ENCODE peak calls at places on chromosome 2, in four cellular contexts. One of them, this sample, is unnamed.

GRCh38 chr2:97871096-97871780 is 124.5 kb downstream of the TMEM131 start:
- DNase-seq in H1: no peak
- DNase-seq in HepG2: peak; percentile 25
- DNase-seq in GM12878: no peak
- DNase-seq in this sample: no peak

GRCh38 chr2:160041091-160041490 is 21.3 kb downstream of the PLA2R1 start:
- DNase-seq in H1: no peak
- DNase-seq in HepG2: no peak
- DNase-seq in GM12878: no peak
- DNase-seq in this sample: no peak

GRCh38 chr2:221629478-221629877 is 57.4 kb upstream of the EPHA4 start:
- DNase-seq in H1: no peak
- DNase-seq in HepG2: no peak
- DNase-seq in GM12878: no peak
- DNase-seq in this sample: no peak

GRCh38 chr2:46970334-46971288 is 55.0 kb upstream of the MCFD2 start:
- DNase-seq in H1: no peak
- DNase-seq in HepG2: peak; percentile 92
- DNase-seq in GM12878: no peak
- DNase-seq in this sample: no peak

GRCh38 chr2:101223814-101224231 is 28.9 kb upstream of the CNOT11 start:
- DNase-seq in H1: no peak
- DNase-seq in HepG2: no peak
- DNase-seq in GM12878: peak; percentile 97
- DNase-seq in this sample: no peak

GRCh38 chr2:191041418-191042161 is 27.6 kb upstream of the STAT1 start:
- DNase-seq in H1: no peak
- DNase-seq in HepG2: peak; percentile 86
- DNase-seq in GM12878: no peak
- DNase-seq in this sample: no peak

GRCh38 chr2:55906993-55907392 is 16.6 kb downstream of the EFEMP1 start:
- DNase-seq in H1: no peak
- DNase-seq in HepG2: no peak
- DNase-seq in GM12878: no peak
- DNase-seq in this sample: no peak

GRCh38 chr2:156540706-156541105 is 104.5 kb downstream of the GPD2 start:
- DNase-seq in H1: no peak
- DNase-seq in HepG2: no peak
- DNase-seq in GM12878: no peak
- DNase-seq in this sample: no peak

GRCh38 chr2:124534015-124534414 is 508.9 kb downstream of the CNTNAP5 start:
- DNase-seq in H1: no peak
- DNase-seq in HepG2: no peak
- DNase-seq in GM12878: no peak
- DNase-seq in this sample: no peak

GRCh38 chr2:97360202-97360601 is 229.5 kb downstream of the ANKRD36B start:
- DNase-seq in H1: no peak
- DNase-seq in HepG2: no peak
- DNase-seq in GM12878: no peak
- DNase-seq in this sample: no peak

GRCh38 chr2:235951980-235952379 is 216.2 kb downstream of the GBX2 start:
- DNase-seq in H1: no peak
- DNase-seq in HepG2: no peak
- DNase-seq in GM12878: no peak
- DNase-seq in this sample: no peak

GRCh38 chr2:61340242-61340641 is 130.6 kb downstream of the USP34 start:
- DNase-seq in H1: no peak
- DNase-seq in HepG2: no peak
- DNase-seq in GM12878: no peak
- DNase-seq in this sample: no peak

GRCh38 chr2:132416080-132416911 is at the start of gene GPR39:
- DNase-seq in H1: peak; percentile 72
- DNase-seq in HepG2: peak; percentile 92
- DNase-seq in GM12878: no peak
- DNase-seq in this sample: peak; percentile 57

GRCh38 chr2:3626118-3626816 is 31.4 kb downstream of the COLEC11 start:
- DNase-seq in H1: no peak
- DNase-seq in HepG2: peak; percentile 51
- DNase-seq in GM12878: no peak
- DNase-seq in this sample: no peak

GRCh38 chr2:230602562-230603230 is 109.9 kb upstream of the CAB39 start:
- DNase-seq in H1: no peak
- DNase-seq in HepG2: no peak
- DNase-seq in GM12878: no peak
- DNase-seq in this sample: no peak

GRCh38 chr2:58271826-58272225 is 30.7 kb upstream of the FANCL start:
- DNase-seq in H1: no peak
- DNase-seq in HepG2: peak; percentile 7
- DNase-seq in GM12878: no peak
- DNase-seq in this sample: no peak

GRCh38 chr2:100239513-100240210 is 82.6 kb downstream of the LONRF2 start:
- DNase-seq in H1: no peak
- DNase-seq in HepG2: no peak
- DNase-seq in GM12878: no peak
- DNase-seq in this sample: no peak

GRCh38 chr2:42135381-42136312 is 33.5 kb upstream of the EML4 start:
- DNase-seq in H1: no peak
- DNase-seq in HepG2: peak; percentile 96
- DNase-seq in GM12878: no peak
- DNase-seq in this sample: no peak

GRCh38 chr2:239263937-239264837 is 136.6 kb downstream of the HDAC4 start:
- DNase-seq in H1: no peak
- DNase-seq in HepG2: no peak
- DNase-seq in GM12878: no peak
- DNase-seq in this sample: no peak

GRCh38 chr2:109196081-109196875 is 67.3 kb downstream of the SH3RF3 start:
- DNase-seq in H1: no peak
- DNase-seq in HepG2: no peak
- DNase-seq in GM12878: no peak
- DNase-seq in this sample: no peak

GRCh38 chr2:240390091-240391073 is 45.1 kb upstream of the GPC1 start:
- DNase-seq in H1: no peak
- DNase-seq in HepG2: no peak
- DNase-seq in GM12878: no peak
- DNase-seq in this sample: no peak

GRCh38 chr2:36549063-36549662 is 48.8 kb downstream of the FEZ2 start:
- DNase-seq in H1: no peak
- DNase-seq in HepG2: no peak
- DNase-seq in GM12878: no peak
- DNase-seq in this sample: no peak

GRCh38 chr2:238320246-238320647 is at the start of gene TRAF3IP1:
- DNase-seq in H1: peak; percentile 62
- DNase-seq in HepG2: peak; percentile 86
- DNase-seq in GM12878: peak; percentile 20
- DNase-seq in this sample: peak; percentile 95

GRCh38 chr2:26636935-26637334 is 4.2 kb downstream of the CIB4 start:
- DNase-seq in H1: no peak
- DNase-seq in HepG2: no peak
- DNase-seq in GM12878: no peak
- DNase-seq in this sample: no peak

GRCh38 chr2:166180951-166181812 is 53.4 kb upstream of the SCN1A start:
- DNase-seq in H1: no peak
- DNase-seq in HepG2: peak; percentile 79
- DNase-seq in GM12878: no peak
- DNase-seq in this sample: peak; percentile 50

GRCh38 chr2:206723288-206723687 is 5.1 kb upstream of the DYTN start:
- DNase-seq in H1: no peak
- DNase-seq in HepG2: no peak
- DNase-seq in GM12878: no peak
- DNase-seq in this sample: no peak

GRCh38 chr2:60633615-60634014 is 80.2 kb upstream of the BCL11A start:
- DNase-seq in H1: no peak
- DNase-seq in HepG2: no peak
- DNase-seq in GM12878: no peak
- DNase-seq in this sample: no peak

GRCh38 chr2:3838348-3838747 is 135.0 kb downstream of the DCDC2C start:
- DNase-seq in H1: no peak
- DNase-seq in HepG2: no peak
- DNase-seq in GM12878: no peak
- DNase-seq in this sample: no peak

GRCh38 chr2:112692496-112692911 is 28.3 kb upstream of the NT5DC4 start:
- DNase-seq in H1: peak; percentile 13
- DNase-seq in HepG2: peak; percentile 96
- DNase-seq in GM12878: peak; percentile 87
- DNase-seq in this sample: no peak

GRCh38 chr2:241211276-241211675 is 22.8 kb downstream of the ANO7 start:
- DNase-seq in H1: no peak
- DNase-seq in HepG2: no peak
- DNase-seq in GM12878: no peak
- DNase-seq in this sample: no peak

GRCh38 chr2:44668336-44668735 is 273.2 kb upstream of the SIX3 start:
- DNase-seq in H1: no peak
- DNase-seq in HepG2: peak; percentile 18
- DNase-seq in GM12878: no peak
- DNase-seq in this sample: peak; percentile 21

GRCh38 chr2:121043827-121044222 is 241.2 kb downstream of the TFCP2L1 start:
- DNase-seq in H1: no peak
- DNase-seq in HepG2: no peak
- DNase-seq in GM12878: no peak
- DNase-seq in this sample: no peak

GRCh38 chr2:187481543-187481942 is 33.5 kb upstream of the CALCRL start:
- DNase-seq in H1: no peak
- DNase-seq in HepG2: no peak
- DNase-seq in GM12878: no peak
- DNase-seq in this sample: no peak

GRCh38 chr2:46487667-46488333 is 8.4 kb downstream of the TMEM247 start:
- DNase-seq in H1: no peak
- DNase-seq in HepG2: no peak
- DNase-seq in GM12878: no peak
- DNase-seq in this sample: no peak

GRCh38 chr2:215379039-215379438 is 56.8 kb downstream of the FN1 start:
- DNase-seq in H1: no peak
- DNase-seq in HepG2: no peak
- DNase-seq in GM12878: no peak
- DNase-seq in this sample: no peak
- TF ChIP-seq SUZ12 in H1: no peak
- TF ChIP-seq SUZ12 in HepG2: no peak
- TF ChIP-seq SUZ12 in GM12878: no peak
- TF ChIP-seq SUZ12 in this sample: no peak

DNA sequence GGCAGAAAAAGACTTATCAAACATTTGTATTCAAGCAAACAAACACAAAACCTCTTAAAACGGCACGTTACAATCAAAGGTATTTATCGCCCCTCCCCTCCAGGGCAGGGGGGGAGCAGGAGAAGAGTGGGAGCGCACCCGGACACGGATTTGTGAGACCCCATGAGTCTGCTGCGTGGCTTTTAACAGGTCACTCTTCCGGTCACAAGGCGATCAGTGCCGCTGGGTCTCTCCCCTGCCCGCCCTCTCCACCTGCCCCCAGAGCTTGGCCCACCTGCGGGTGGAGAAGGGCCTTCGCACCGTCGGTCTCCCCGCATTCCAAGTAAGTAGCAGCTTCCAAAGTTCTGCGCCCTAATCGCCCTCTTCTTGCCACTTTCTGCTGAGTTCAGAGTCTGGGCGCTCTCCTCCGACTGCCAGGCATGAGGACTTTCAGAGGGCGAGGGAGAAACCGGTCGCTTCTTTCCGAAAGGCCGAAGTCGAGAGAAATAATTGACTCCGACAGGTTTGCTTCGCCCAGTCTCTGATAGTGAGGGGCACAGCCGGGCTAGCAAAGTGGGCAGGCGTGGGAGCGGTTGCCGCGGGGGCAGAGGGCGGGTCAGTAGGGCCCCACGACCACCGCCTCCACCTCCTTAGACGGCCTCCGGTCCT is 797 bp downstream of the RPRM start:
- DNase-seq in H1: no peak
- DNase-seq in HepG2: no peak
- DNase-seq in GM12878: no peak
- DNase-seq in this sample: peak; percentile 17
- TF ChIP-seq SUZ12 in H1: no peak
- TF ChIP-seq SUZ12 in HepG2: no peak
- TF ChIP-seq SUZ12 in GM12878: no peak
- TF ChIP-seq SUZ12 in this sample: no peak

GRCh38 chr2:19748073-19748375 is 153.8 kb downstream of the TTC32 start:
- DNase-seq in H1: no peak
- DNase-seq in HepG2: no peak
- DNase-seq in GM12878: no peak
- DNase-seq in this sample: no peak

GRCh38 chr2:19746137-19746585 is 155.6 kb downstream of the TTC32 start:
- DNase-seq in H1: no peak
- DNase-seq in HepG2: no peak
- DNase-seq in GM12878: no peak
- DNase-seq in this sample: no peak

GRCh38 chr2:19745318-19746136 is 156.3 kb downstream of the TTC32 start:
- DNase-seq in H1: no peak
- DNase-seq in HepG2: no peak
- DNase-seq in GM12878: no peak
- DNase-seq in this sample: no peak

GRCh38 chr2:19747310-19748072 is 154.3 kb downstream of the TTC32 start:
- DNase-seq in H1: no peak
- DNase-seq in HepG2: no peak
- DNase-seq in GM12878: no peak
- DNase-seq in this sample: no peak

GRCh38 chr2:19746611-19747309 is 155.0 kb downstream of the TTC32 start:
- DNase-seq in H1: peak; percentile 47
- DNase-seq in HepG2: peak; percentile 19
- DNase-seq in GM12878: no peak
- DNase-seq in this sample: peak; percentile 68
- TF ChIP-seq SUZ12 in H1: no peak
- TF ChIP-seq SUZ12 in HepG2: no peak
- TF ChIP-seq SUZ12 in GM12878: no peak
- TF ChIP-seq SUZ12 in this sample: no peak

GRCh38 chr2:195642677-195643063 is 14.4 kb upstream of the SLC39A10 start:
- DNase-seq in H1: no peak
- DNase-seq in HepG2: no peak
- DNase-seq in GM12878: no peak
- DNase-seq in this sample: no peak
- TF ChIP-seq SUZ12 in H1: no peak
- TF ChIP-seq SUZ12 in HepG2: no peak
- TF ChIP-seq SUZ12 in GM12878: no peak
- TF ChIP-seq SUZ12 in this sample: no peak

This sample was measured in HEK293T.